ENCODE peak calls at places on chromosomes 3 and 15, in four cellular contexts. Q is mesendoderm; H is activated CD8-positive, alpha-beta memory T cell treated with anti-CD3 and anti-CD28 coated beads for 24 hours; Y is NCI-H748 treated with DMSO at 0.1 percent for 48 hours. B is an unnamed sample.

GRCh38 chr15:90647326-90647725 is 69.8 kb upstream of the BLM start:
- DNase-seq in Q (no peak), H (no peak), Y (no peak), B (no peak)

GRCh38 chr3:122021811-122022401 is at the start of gene ILDR1:
- DNase-seq in Q (no peak), H (no peak), Y (peak), B (peak)

GRCh38 chr15:75696854-75697259 is 15.8 kb downstream of the CSPG4 start:
- DNase-seq in Q (no peak), H (no peak), Y (no peak), B (no peak)

GRCh38 chr15:51751687-51752683 is 588 bp downstream of the TMOD2 start:
- DNase-seq in Q (peak), H (peak), Y (peak), B (peak)

GRCh38 chr3:58048301-58048700 is 40.1 kb downstream of the FLNB start:
- DNase-seq in Q (peak), H (no peak), Y (no peak), B (no peak)

GRCh38 chr15:84588053-84588874 is 12.5 kb upstream of the ZSCAN2 start:
- DNase-seq in Q (peak), H (peak), Y (peak), B (peak)

GRCh38 chr15:58037902-58038301 is 27.6 kb downstream of the ALDH1A2 start:
- DNase-seq in Q (no peak), H (no peak), Y (no peak), B (peak)

GRCh38 chr15:61051570-61052031 is 177.5 kb downstream of the RORA start:
- DNase-seq in Q (peak), H (no peak), Y (no peak), B (no peak)

GRCh38 chr3:80733522-80734176 is 965.9 kb upstream of the ROBO1 start:
- DNase-seq in Q (peak), H (no peak), Y (no peak), B (peak)

GRCh38 chr3:141860086-141860669 is 16.3 kb upstream of the ATP1B3 start:
- DNase-seq in Q (no peak), H (no peak), Y (no peak), B (no peak)